ENCODE peak calls at places on chromosomes 6 and 20, in six cellular contexts. Y is left ventricle myocardium inferior; U is neural progenitor cell; M is non-pigmented ciliary epithelial cell; R is activated T-cell treated with anti-CD3 and anti-CD28 coated beads, Interleukin-2, amount 50 U/mL, for 48 hours; J is right cardiac atrium. E is an unnamed sample.

GRCh38 chr20:4546342-4546741 is 175.4 kb upstream of the PRND start:
- DNase-seq in Y (no peak), U (no peak), M (no peak), R (no peak), J (no peak), E (no peak)

GRCh38 chr6:132902866-132903265 is 88.5 kb downstream of the RPS12 start:
- DNase-seq in Y (no peak), U (no peak), M (no peak), R (no peak), J (no peak), E (no peak)

GRCh38 chr20:35886537-35886936 is 67.8 kb downstream of the SCAND1 start:
- DNase-seq in Y (peak; percentile 57), U (no peak), M (no peak), R (no peak), J (peak; percentile 70), E (no peak)

GRCh38 chr20:8853805-8854338 is 215.0 kb upstream of the PLCB4 start:
- DNase-seq in Y (no peak), U (peak; percentile 81), M (peak; percentile 63), R (no peak), J (no peak), E (peak; percentile 16)

GRCh38 chr20:32437391-32438074 is 79.4 kb downstream of the ASXL1 start:
- DNase-seq in Y (no peak), U (no peak), M (no peak), R (peak; percentile 22), J (no peak), E (no peak)

GRCh38 chr6:153044295-153044694 is 41.8 kb upstream of the MTRF1L start:
- DNase-seq in Y (no peak), U (no peak), M (no peak), R (no peak), J (no peak), E (no peak)

GRCh38 chr20:45780159-45780558 is 11.5 kb downstream of the WFDC3 start:
- DNase-seq in Y (no peak), U (no peak), M (no peak), R (no peak), J (no peak), E (no peak)

GRCh38 chr20:37995856-37996625 is 37.2 kb downstream of the TTI1 start:
- DNase-seq in Y (no peak), U (no peak), M (no peak), R (no peak), J (no peak), E (no peak)

GRCh38 chr6:75257661-75258060 is 14.1 kb upstream of the COX7A2 start:
- DNase-seq in Y (no peak), U (no peak), M (no peak), R (no peak), J (no peak), E (no peak)

GRCh38 chr6:147268254-147268653 is 64.0 kb downstream of the STXBP5 start:
- DNase-seq in Y (no peak), U (no peak), M (peak; percentile 17), R (no peak), J (no peak), E (no peak)

GRCh38 chr6:148598690-148599089 is 148.1 kb upstream of the UST start:
- DNase-seq in Y (no peak), U (no peak), M (no peak), R (no peak), J (no peak), E (no peak)